ENCODE peak calls at places on chromosomes 12 and 14, in six cellular contexts. L is stimulated activated CD8-positive, alpha-beta memory T cell treated with anti-CD3 and anti-CD28 coated beads, Interleukin-7, amount 100 ng/mL, for 24 hours; U is midbrain; Y is H9; T is iris pigment epithelial cell; D is HEK293T. X is an unnamed sample.

GRCh38 chr12:54006700-54007220 is 2.0 kb upstream of the HOXC8 start:
- DNase-seq in T (no peak), Y (no peak), L (no peak), U (no peak), D (no peak), X (no peak)

GRCh38 chr14:56501909-56502530 is 77.6 kb upstream of the TMEM260 start:
- DNase-seq in L (no peak), D (no peak), Y (peak), T (no peak), U (no peak), X (no peak)

GRCh38 chr12:63955831-63956685 is 111.6 kb downstream of the SRGAP1 start:
- DNase-seq in D (no peak), T (peak), U (no peak), Y (no peak), L (no peak), X (no peak)

GRCh38 chr14:23572841-23573240 is 5.2 kb upstream of the AP1G2 start:
- DNase-seq in Y (no peak), T (no peak), D (no peak), L (no peak), U (no peak), X (no peak)

GRCh38 chr14:23695220-23695999 is 59.2 kb downstream of the DHRS2 start:
- DNase-seq in D (no peak), T (no peak), L (no peak), Y (peak), U (no peak), X (no peak)

GRCh38 chr12:125988545-125988944 is 923.3 kb downstream of the AACS start:
- DNase-seq in D (no peak), T (no peak), Y (no peak), L (no peak), U (no peak), X (no peak)

GRCh38 chr12:95316798-95317197 is 99.2 kb downstream of the VEZT start:
- DNase-seq in U (no peak), D (no peak), Y (no peak), L (no peak), T (peak), X (no peak)

GRCh38 chr14:71355324-71356201 is 448.3 kb downstream of the PCNX1 start:
- DNase-seq in T (peak), D (no peak), Y (no peak), L (no peak), U (no peak), X (no peak)

GRCh38 chr12:123532808-123533649 is 490 bp downstream of the RILPL1 start:
- DNase-seq in D (peak), Y (peak), T (peak), U (peak), L (no peak), X (no peak)

GRCh38 chr12:52716061-52716460 is 12.7 kb upstream of the KRT77 start:
- DNase-seq in Y (no peak), L (no peak), T (no peak), U (no peak), D (no peak), X (no peak)

GRCh38 chr12:455821-456220 is 3.9 kb upstream of the B4GALNT3 start:
- DNase-seq in T (no peak), U (no peak), Y (peak), D (no peak), L (no peak), X (no peak)

GRCh38 chr12:58087428-58088117 is 146.2 kb downstream of the ATP23 start:
- DNase-seq in D (no peak), U (no peak), L (no peak), Y (peak), T (no peak), X (peak)

GRCh38 chr12:116955382-116956021 is 44.8 kb downstream of the FBXW8 start:
- DNase-seq in T (peak), L (no peak), Y (no peak), U (no peak), D (no peak), X (no peak)

GRCh38 chr14:89158701-89159100 is 258.3 kb downstream of the FOXN3 start:
- DNase-seq in U (no peak), T (no peak), D (no peak), L (no peak), Y (no peak), X (no peak)

GRCh38 chr12:101257357-101257756 is 22.5 kb upstream of the UTP20 start:
- DNase-seq in U (no peak), Y (no peak), L (no peak), D (no peak), T (no peak), X (no peak)

GRCh38 chr12:25938581-25938980 is 19.9 kb upstream of the RASSF8 start:
- DNase-seq in T (no peak), L (no peak), Y (no peak), U (no peak), D (no peak), X (no peak)

GRCh38 chr12:6018265-6018664 is 73.2 kb upstream of the ANO2 start:
- DNase-seq in L (no peak), D (no peak), U (no peak), T (no peak), Y (no peak), X (no peak)

GRCh38 chr12:90959538-90960139 is 4.7 kb upstream of the CCER1 start:
- DNase-seq in T (peak), L (no peak), Y (no peak), D (peak), U (peak), X (peak)

GRCh38 chr12:121579190-121579791 is 1.5 kb downstream of the KDM2B start:
- DNase-seq in D (peak), Y (peak), L (no peak), U (peak), T (peak), X (no peak)

GRCh38 chr12:122995503-122996187 is 15.2 kb downstream of the ARL6IP4 start:
- DNase-seq in D (no peak), L (no peak), U (no peak), Y (no peak), T (no peak), X (no peak)

GRCh38 chr14:95545769-95546168 is 10.9 kb downstream of the GLRX5 start:
- DNase-seq in L (no peak), T (peak), U (no peak), Y (no peak), D (no peak), X (no peak)

GRCh38 chr12:10189653-10190052 is 10.8 kb downstream of the TMEM52B start:
- DNase-seq in U (no peak), L (no peak), Y (no peak), D (no peak), T (peak), X (no peak)

GRCh38 chr14:24040692-24041091 is 11.1 kb upstream of the CARMIL3 start:
- DNase-seq in T (no peak), Y (no peak), L (no peak), U (no peak), D (no peak), X (no peak)